ENCODE peak calls at places on chromosomes 13 and 19, in four cellular contexts. B, X, Q and U are unnamed samples.

GRCh38 chr19:6522712-6523111 is 8.1 kb upstream of the TNFSF9 start:
- DNase-seq in X (no peak), B (no peak), Q (no peak), U (no peak)

GRCh38 chr19:50380137-50380536 is 3.9 kb downstream of the NR1H2 start:
- DNase-seq in Q (peak; percentile 27), X (no peak), B (no peak), U (no peak)

GRCh38 chr13:45473627-45474026 is 8.9 kb downstream of the COG3 start:
- DNase-seq in Q (no peak), B (no peak), X (no peak), U (peak; percentile 37)

GRCh38 chr19:13014101-13014920 is 19.0 kb downstream of the NFIX start:
- DNase-seq in X (peak; percentile 71), Q (no peak), B (no peak), U (peak; percentile 64)

GRCh38 chr19:2059422-2060201 is 8.6 kb upstream of the MKNK2 start:
- DNase-seq in B (no peak), X (no peak), Q (peak; percentile 61), U (no peak)

GRCh38 chr19:32630338-32630737 is 44.6 kb downstream of the ANKRD27 start:
- DNase-seq in X (peak; percentile 49), Q (no peak), B (no peak), U (peak; percentile 41)

GRCh38 chr13:21637296-21637695 is 33.3 kb upstream of the MICU2 start:
- DNase-seq in X (no peak), B (no peak), Q (peak; percentile 43), U (no peak)

GRCh38 chr13:42041684-42042035 is 6.8 kb upstream of the DGKH start:
- DNase-seq in X (peak; percentile 71), B (peak; percentile 29), Q (peak; percentile 63), U (peak; percentile 71)

GRCh38 chr13:75194717-75195116 is 287.3 kb downstream of the TBC1D4 start:
- DNase-seq in Q (no peak), X (no peak), B (no peak), U (no peak)

GRCh38 chr13:43268632-43269031 is 245.2 kb downstream of the DNAJC15 start:
- DNase-seq in Q (no peak), X (no peak), B (no peak), U (no peak)

GRCh38 chr19:38417544-38418506 is 8.2 kb downstream of the RASGRP4 start:
- DNase-seq in B (peak; percentile 56), X (peak; percentile 95), Q (no peak), U (peak; percentile 94)

GRCh38 chr13:44854264-44855060 is 134.8 kb downstream of the NUFIP1 start:
- DNase-seq in B (no peak), X (no peak), Q (peak; percentile 11), U (no peak)

GRCh38 chr13:95191821-95192220 is 109.4 kb downstream of the ABCC4 start:
- DNase-seq in X (peak; percentile 97), B (peak; percentile 74), Q (peak; percentile 74), U (peak; percentile 89)

GRCh38 chr19:10760268-10760944 is 42.5 kb downstream of the DNM2 start:
- DNase-seq in X (no peak), Q (no peak), B (no peak), U (no peak)

GRCh38 chr19:39677931-39678889 is 22.5 kb downstream of the LGALS16 start:
- DNase-seq in Q (peak; percentile 39), X (no peak), B (no peak), U (no peak)

GRCh38 chr13:71869274-71869673 is 2.3 kb upstream of the DACH1 start:
- DNase-seq in X (no peak), Q (no peak), B (no peak), U (no peak)

GRCh38 chr19:14167594-14168138 is 31.3 kb upstream of the ASF1B start:
- DNase-seq in X (no peak), B (no peak), Q (no peak), U (no peak)

DNA sequence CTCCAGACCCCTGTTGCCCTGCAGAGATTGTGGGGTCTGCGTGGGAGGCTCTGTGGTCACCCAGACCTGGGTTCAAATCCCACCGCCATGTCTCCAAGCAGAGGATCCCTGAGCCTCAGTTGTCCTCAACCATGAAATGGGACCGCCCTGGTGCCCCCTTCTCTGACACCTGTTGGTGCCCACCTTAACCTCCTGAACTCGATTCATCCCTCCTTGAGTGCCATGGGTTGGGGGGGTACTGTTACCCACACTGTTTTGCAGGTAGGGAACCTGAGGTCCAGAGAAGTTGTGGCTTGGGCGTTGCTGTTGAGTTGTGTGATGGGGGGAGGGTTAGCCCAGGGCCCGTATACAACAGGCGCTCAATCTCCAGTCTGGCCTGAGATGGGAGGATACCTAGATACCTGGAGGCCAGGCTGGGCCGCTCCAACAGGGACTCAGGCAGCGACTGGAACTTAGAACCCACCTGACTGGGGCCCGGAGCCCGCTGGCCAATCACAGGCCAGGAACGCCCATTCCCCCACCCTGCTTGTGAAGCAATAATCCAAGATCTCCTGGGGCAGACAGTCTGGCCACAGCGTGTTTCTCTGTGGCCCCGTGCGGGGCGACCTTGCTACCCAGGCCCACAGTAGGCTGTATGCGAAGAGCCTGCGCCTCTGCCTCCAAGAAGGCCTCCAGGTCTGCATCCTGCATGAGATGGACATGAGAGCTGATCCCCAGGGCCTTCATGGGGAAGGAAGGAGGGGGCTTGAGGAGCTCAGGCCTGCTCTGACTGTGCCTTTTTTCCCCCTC is 2.8 kb downstream of the ARID3A start:
- DNase-seq in X (no peak), Q (no peak), B (no peak), U (peak; percentile 77)
- H3K14ac ChIP-seq in X (peak overlapping the region; percentile 43), Q (no peak overlapping the region), B (no peak overlapping the region), U (no peak overlapping the region)

DNA sequence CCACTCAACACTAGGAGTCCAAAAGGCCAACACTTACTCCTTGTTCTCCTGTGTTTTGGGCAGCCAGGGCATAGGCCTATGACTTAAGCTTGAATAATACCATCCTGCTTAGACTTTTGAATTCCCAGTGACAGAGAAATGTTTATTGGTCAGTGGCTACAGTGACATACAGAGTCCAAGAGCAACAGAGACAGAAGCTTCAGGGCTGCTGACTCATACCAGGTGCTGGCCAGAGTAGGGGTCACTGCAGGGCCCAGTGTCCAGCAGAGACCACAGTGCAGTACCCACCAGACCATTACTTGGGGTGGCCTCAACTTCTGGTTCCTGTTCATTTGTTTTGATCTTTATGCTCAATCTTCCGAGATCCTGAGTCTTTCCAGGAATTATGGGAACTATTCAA is 6.0 kb upstream of the FREM2 start:
- DNase-seq in Q (no peak), X (no peak), B (no peak), U (no peak)
- H3K14ac ChIP-seq in Q (no peak overlapping the region), X (no peak overlapping the region), B (no peak overlapping the region), U (no peak overlapping the region)

DNA sequence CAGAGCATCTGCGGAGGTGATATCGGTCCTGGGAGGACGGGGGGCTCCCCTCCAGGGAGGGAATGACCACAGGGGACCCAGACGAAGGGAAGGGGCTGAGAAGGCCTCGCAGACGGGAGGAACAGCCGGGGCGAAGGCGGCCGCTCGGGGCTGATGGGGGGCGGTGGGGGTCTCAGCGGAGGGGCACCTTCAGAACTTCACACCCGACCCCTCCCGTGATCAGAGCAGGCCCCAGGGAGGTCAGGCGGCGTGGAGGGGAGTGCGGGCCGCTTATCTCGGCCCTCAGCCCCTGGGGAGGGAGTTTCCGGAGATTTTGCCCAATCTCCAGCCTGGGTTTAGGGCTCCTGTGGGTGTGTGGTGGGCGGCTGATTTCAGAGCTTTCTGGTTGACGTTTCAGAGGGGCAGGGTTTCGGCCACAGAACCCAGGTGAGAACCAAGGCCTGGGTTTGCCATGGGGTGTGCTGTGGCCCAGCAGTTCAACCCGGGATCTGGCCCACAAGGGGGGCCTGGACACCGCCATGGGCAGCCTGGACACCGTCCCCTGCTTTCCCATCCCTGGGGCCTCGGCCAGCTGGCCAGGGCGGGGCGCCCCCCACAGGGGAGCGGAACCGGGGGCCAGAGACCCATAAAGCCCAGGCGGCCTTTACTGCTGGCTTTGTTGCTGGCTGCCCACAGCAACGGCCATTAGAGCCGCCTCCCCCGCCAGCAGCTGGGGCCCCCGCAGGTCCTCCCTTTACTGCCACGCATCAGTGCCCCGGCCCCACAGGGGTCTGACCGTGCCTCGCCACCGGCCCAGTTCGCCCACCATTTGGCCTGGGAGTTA is 29.0 kb downstream of the ARID3A start:
- DNase-seq in X (no peak), Q (no peak), B (no peak), U (no peak)
- H3K14ac ChIP-seq in X (no peak overlapping the region), Q (no peak overlapping the region), B (peak overlapping the region; percentile 38), U (no peak overlapping the region)

GRCh38 chr19:58466760-58467589 is at the start of gene ZNF324:
- DNase-seq in B (peak; percentile 97), Q (peak; percentile 94), X (peak; percentile 98), U (peak; percentile 98)
- H3K14ac ChIP-seq in B (no peak within 1 kb of the TSS), Q (peak within 1 kb of the TSS; percentile 78), X (no peak within 1 kb of the TSS), U (no peak within 1 kb of the TSS)

GRCh38 chr13:23578411-23579071 is 8.3 kb downstream of the TNFRSF19 start:
- DNase-seq in B (no peak), Q (peak; percentile 69), X (peak; percentile 82), U (peak; percentile 75)

GRCh38 chr13:23583491-23583890 is 13.3 kb downstream of the TNFRSF19 start:
- DNase-seq in X (no peak), B (no peak), Q (no peak), U (no peak)

GRCh38 chr13:23584275-23584674 is 14.1 kb downstream of the TNFRSF19 start:
- DNase-seq in B (no peak), X (no peak), Q (no peak), U (no peak)

GRCh38 chr13:23579072-23579885 is 9.1 kb downstream of the TNFRSF19 start:
- DNase-seq in B (peak; percentile 90), Q (peak; percentile 87), X (peak; percentile 98), U (peak; percentile 92)

GRCh38 chr13:23579886-23580706 is 9.9 kb downstream of the TNFRSF19 start:
- DNase-seq in B (no peak), Q (peak; percentile 40), X (peak; percentile 63), U (no peak)
- H3K14ac ChIP-seq in B (no peak overlapping the region), Q (peak overlapping the region; percentile 50), X (no peak overlapping the region), U (no peak overlapping the region)

GRCh38 chr19:4985551-4985991 is 16.7 kb downstream of the KDM4B start:
- DNase-seq in X (no peak), B (no peak), Q (no peak), U (no peak)
- H3K14ac ChIP-seq in X (no peak overlapping the region), B (no peak overlapping the region), Q (no peak overlapping the region), U (no peak overlapping the region)

DNA sequence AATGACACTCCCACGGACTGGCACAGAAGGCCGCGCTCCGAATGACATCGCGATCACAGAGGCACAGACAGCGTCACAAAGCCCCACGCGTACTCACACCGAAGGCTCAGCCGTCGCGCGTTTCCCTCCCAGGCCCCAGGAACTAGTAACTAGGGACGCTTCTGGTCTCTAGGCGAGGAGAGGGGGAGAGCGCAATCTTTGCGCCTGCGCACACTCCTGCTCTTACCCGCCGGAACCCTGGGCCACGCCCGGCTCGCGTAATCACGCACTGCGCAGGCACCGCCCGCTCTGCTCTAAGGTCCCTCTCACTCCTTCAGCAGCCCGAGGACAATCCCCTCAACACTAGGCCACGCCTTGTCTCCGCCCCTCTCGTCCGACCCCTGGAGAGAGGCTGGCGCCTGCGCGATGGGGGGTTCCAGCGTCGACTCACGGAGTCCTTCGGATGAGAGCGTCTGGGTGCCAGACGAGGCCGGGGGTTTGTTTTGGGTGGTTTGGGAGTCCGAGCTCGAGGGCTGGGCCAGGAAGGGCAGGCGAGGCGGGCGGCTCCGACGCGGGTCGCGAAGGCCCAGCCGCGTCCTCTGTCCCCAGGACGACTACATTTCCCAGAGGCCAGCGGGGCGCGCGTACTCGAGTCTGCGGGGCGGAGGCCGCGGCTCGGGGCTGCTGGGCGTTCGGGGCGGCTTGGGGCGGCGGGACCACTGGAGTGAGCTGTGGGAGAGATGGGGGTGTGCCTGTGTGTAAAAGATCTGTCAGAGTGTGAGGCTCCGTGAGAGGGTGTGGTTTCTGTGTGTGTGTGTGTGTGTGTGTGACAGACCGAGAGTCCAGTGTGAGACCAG is at the start of gene ZNF471:
- DNase-seq in B (peak; percentile 97), Q (peak; percentile 98), X (peak; percentile 88), U (peak; percentile 94)
- H3K14ac ChIP-seq in B (peak within 1 kb of the TSS; percentile 79), Q (peak within 1 kb of the TSS; percentile 93), X (no peak within 1 kb of the TSS), U (no peak within 1 kb of the TSS)

GRCh38 chr19:5387472-5387871 is 46.9 kb upstream of the PTPRS start:
- DNase-seq in Q (no peak), X (no peak), B (no peak), U (no peak)
- H3K14ac ChIP-seq in Q (no peak overlapping the region), X (no peak overlapping the region), B (no peak overlapping the region), U (no peak overlapping the region)